ENCODE peak calls at places on chromosomes 12 and 14, in five cellular contexts. K, I, P, C and E are unnamed samples.

GRCh38 chr14:89630096-89630829 is 213.2 kb upstream of the FOXN3 start:
- DNase-seq in K (no peak), I (no peak), P (no peak), C (no peak), E (no peak)

GRCh38 chr12:115943630-115944391 is 333.7 kb downstream of the MED13L start:
- DNase-seq in K (no peak), I (no peak), P (no peak), C (no peak), E (no peak)

GRCh38 chr12:30437616-30438015 is 258.1 kb downstream of the IPO8 start:
- DNase-seq in K (no peak), I (peak; percentile 21), P (no peak), C (no peak), E (no peak)

GRCh38 chr14:30940886-30941285 is 66.5 kb downstream of the COCH start:
- DNase-seq in K (no peak), I (no peak), P (no peak), C (no peak), E (no peak)

GRCh38 chr14:21024668-21025373 is at the start of gene NDRG2:
- DNase-seq in K (peak; percentile 64), I (no peak), P (no peak), C (peak; percentile 93), E (peak; percentile 88)

GRCh38 chr12:123512838-123513665 is 20.5 kb downstream of the RILPL1 start:
- DNase-seq in K (no peak), I (no peak), P (no peak), C (no peak), E (peak; percentile 46)

GRCh38 chr12:64946132-64946829 is 121.8 kb downstream of the TBC1D30 start:
- DNase-seq in K (peak; percentile 11), I (peak; percentile 7), P (no peak), C (no peak), E (no peak)

GRCh38 chr12:55705802-55706402 is 1.8 kb downstream of the ITGA7 start:
- DNase-seq in K (no peak), I (no peak), P (no peak), C (peak; percentile 68), E (peak; percentile 79)

GRCh38 chr12:109458086-109458485 is 19.0 kb downstream of the KCTD10 start:
- DNase-seq in K (no peak), I (peak; percentile 84), P (no peak), C (no peak), E (no peak)

GRCh38 chr14:54756656-54757392 is 145.8 kb downstream of the GCH1 start:
- DNase-seq in K (no peak), I (no peak), P (no peak), C (no peak), E (no peak)

GRCh38 chr14:51592836-51593235 is 58.9 kb upstream of the FRMD6 start:
- DNase-seq in K (no peak), I (no peak), P (no peak), C (no peak), E (no peak)

GRCh38 chr14:21300892-21301291 is 21.0 kb downstream of the RPGRIP1 start:
- DNase-seq in K (peak; percentile 24), I (no peak), P (peak; percentile 19), C (peak; percentile 40), E (peak; percentile 66)

GRCh38 chr14:94677239-94677612 is 65.0 kb downstream of the SERPINA3 start:
- DNase-seq in K (no peak), I (no peak), P (no peak), C (no peak), E (no peak)

GRCh38 chr14:101620821-101621785 is 59.8 kb downstream of the DIO3 start:
- DNase-seq in K (no peak), I (no peak), P (no peak), C (no peak), E (no peak)

GRCh38 chr14:93231129-93231979 is 24.3 kb downstream of the UBR7 start:
- DNase-seq in K (no peak), I (peak; percentile 59), P (no peak), C (no peak), E (no peak)

GRCh38 chr14:104138891-104139459 is 588 bp downstream of the KIF26A start:
- DNase-seq in K (no peak), I (no peak), P (no peak), C (no peak), E (no peak)

GRCh38 chr12:102702447-102703114 is 214.5 kb downstream of the PAH start:
- DNase-seq in K (peak; percentile 40), I (peak; percentile 65), P (no peak), C (peak; percentile 70), E (peak; percentile 57)

GRCh38 chr12:1515010-1515409 is 79.4 kb downstream of the FBXL14 start:
- DNase-seq in K (no peak), I (no peak), P (no peak), C (no peak), E (no peak)

GRCh38 chr12:131118366-131118765 is 164.7 kb downstream of the ADGRD1 start:
- DNase-seq in K (no peak), I (no peak), P (no peak), C (no peak), E (peak; percentile 8)

GRCh38 chr14:71116206-71117122 is 209.2 kb downstream of the PCNX1 start:
- DNase-seq in K (no peak), I (no peak), P (no peak), C (no peak), E (no peak)

GRCh38 chr12:45435945-45436710 is 220.2 kb downstream of the ANO6 start:
- DNase-seq in K (no peak), I (no peak), P (no peak), C (no peak), E (no peak)

GRCh38 chr14:45028107-45028626 is 55.7 kb upstream of the PRPF39 start:
- DNase-seq in K (no peak), I (no peak), P (no peak), C (no peak), E (no peak)

GRCh38 chr12:56221233-56221756 is 427 bp downstream of the RNF41 start:
- DNase-seq in K (peak; percentile 65), I (peak; percentile 73), P (no peak), C (peak; percentile 87), E (peak; percentile 64)

GRCh38 chr14:64711039-64711438 is 6.8 kb downstream of the PLEKHG3 start:
- DNase-seq in K (no peak), I (no peak), P (no peak), C (no peak), E (no peak)

GRCh38 chr14:54609576-54609975 is 42.6 kb downstream of the SAMD4A start:
- DNase-seq in K (no peak), I (no peak), P (no peak), C (no peak), E (no peak)

GRCh38 chr14:90839024-90839888 is 23.0 kb upstream of the TTC7B start:
- DNase-seq in K (no peak), I (peak; percentile 63), P (no peak), C (no peak), E (no peak)

GRCh38 chr12:105935981-105936380 is 202.8 kb downstream of the NUAK1 start:
- DNase-seq in K (no peak), I (peak; percentile 57), P (no peak), C (no peak), E (no peak)

DNA sequence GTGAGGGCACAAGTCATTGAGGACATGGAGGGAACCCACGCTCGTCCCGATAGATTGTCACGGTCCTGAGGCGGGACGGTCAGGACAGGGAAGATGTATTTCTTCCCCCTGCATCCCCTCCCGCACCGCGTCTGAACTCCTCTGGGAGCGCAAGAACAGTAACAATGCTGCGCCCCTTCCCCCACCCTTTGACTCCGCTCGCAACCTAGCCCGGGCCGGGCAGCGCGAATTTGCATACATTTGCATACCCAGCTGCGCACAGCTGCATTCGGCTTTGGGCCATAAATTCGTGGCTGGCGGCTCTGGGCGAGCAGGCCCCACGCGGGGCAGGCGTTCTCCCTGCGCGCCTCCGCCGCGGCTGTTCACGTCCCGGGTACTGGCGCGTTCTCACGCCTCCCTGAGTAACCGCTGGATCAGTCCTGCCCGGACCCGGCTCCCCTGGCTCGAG is 29.0 kb upstream of the SMUG1 start:
- DNase-seq in K (no peak), I (no peak), P (no peak), C (peak; percentile 83), E (peak; percentile 93)
- H4K8ac ChIP-seq in K (no peak overlapping the region), I (peak overlapping the region; percentile 60), P (no peak overlapping the region), C (no peak overlapping the region), E (no peak overlapping the region)

DNA sequence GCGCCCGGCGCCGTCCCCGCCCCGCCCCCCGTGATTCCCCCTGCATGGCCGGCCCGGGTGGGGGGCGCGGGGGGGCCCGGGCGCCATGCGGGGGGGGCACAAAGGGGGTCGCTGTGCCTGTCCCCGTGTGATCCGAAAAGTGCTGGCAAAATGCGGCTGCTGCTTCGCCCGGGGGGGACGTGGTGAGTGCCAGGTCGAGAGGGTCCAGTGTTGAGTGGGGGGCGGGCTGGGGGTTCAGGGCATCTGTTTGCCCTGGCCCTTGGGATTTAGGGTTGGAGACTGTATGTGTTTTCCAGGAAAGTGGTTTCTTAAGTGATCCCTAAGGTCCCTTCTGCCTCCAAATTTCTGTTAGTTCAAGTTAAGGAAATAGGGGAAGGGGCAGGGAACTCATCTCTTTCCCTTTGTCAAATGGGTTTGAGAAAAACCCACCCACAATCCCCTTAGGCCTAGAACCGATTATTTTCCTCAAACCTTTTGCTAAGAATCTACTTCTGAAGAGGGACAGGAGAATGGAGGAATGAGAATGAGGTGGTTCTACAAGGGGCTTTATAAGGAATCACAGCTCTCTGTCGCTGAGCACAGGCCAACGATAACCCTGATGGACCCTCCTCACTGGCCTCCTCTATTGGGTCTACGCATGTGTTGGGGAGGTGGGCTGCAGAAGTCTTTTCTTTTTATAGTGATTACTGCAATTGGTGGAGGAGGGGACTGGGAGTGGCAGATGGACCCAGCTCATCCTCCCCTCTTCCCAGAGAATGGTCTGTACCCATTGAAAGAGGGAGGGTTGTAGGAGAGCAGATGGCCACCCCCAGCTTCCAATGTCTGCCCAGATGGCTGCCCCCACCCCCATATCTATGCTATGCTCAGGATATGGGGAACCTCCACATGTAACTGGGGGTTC is 825 bp downstream of the ARHGEF25 start:
- DNase-seq in K (no peak), I (no peak), P (no peak), C (no peak), E (no peak)
- H4K8ac ChIP-seq in K (no peak overlapping the region), I (peak overlapping the region; percentile 21), P (no peak overlapping the region), C (no peak overlapping the region), E (no peak overlapping the region)

GRCh38 chr14:73997944-73998451 is 21.1 kb downstream of the ENTPD5 start:
- DNase-seq in K (no peak), I (no peak), P (no peak), C (no peak), E (no peak)

GRCh38 chr14:73997108-73997943 is 21.8 kb downstream of the ENTPD5 start:
- DNase-seq in K (no peak), I (no peak), P (no peak), C (no peak), E (no peak)

GRCh38 chr14:73996731-73997107 is 22.4 kb downstream of the ENTPD5 start:
- DNase-seq in K (no peak), I (no peak), P (no peak), C (no peak), E (no peak)

GRCh38 chr14:73998736-73999135 is 20.4 kb downstream of the ENTPD5 start:
- DNase-seq in K (no peak), I (no peak), P (no peak), C (no peak), E (no peak)

DNA sequence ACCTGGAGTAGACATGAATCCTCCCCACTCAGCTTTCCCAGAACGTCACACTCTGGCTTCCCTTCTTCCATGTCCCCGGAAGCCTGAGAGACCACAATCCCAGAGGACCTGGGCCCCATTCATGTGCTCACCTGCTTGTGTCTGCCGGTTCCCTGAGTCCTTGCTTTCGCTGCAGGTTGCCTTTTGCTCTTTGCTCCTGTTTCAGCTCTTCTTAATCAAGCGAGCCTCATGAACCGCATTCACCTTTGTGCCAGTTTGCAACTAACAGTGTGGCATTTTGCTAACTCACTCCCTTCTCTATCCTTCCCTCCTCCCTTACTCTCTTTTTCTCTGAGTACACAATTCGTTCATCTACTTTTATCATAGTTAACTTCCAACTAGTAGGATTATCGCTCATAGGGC is 23.1 kb downstream of the ENTPD5 start:
- DNase-seq in K (no peak), I (no peak), P (no peak), C (no peak), E (no peak)
- H4K8ac ChIP-seq in K (no peak overlapping the region), I (no peak overlapping the region), P (no peak overlapping the region), C (no peak overlapping the region), E (no peak overlapping the region)

GRCh38 chr12:6380141-6381121 is 3.5 kb upstream of the LTBR start:
- DNase-seq in K (no peak), I (peak; percentile 56), P (no peak), C (no peak), E (peak; percentile 25)
- H4K8ac ChIP-seq in K (no peak overlapping the region), I (no peak overlapping the region), P (no peak overlapping the region), C (no peak overlapping the region), E (no peak overlapping the region)